ENCODE peak calls at places on chromosomes 13 and 19, in ten cellular contexts. One of them, this sample, is unnamed. For H3K4me1, the result is how much of the 10 kb centered on the place peaks cover.

GRCh38 chr19:47109541-47110375 is 3.8 kb downstream of the ZC3H4 start:
- DNase-seq in lower lobe of right lung: no peak
- DNase-seq in Caco-2: no peak
- DNase-seq in GM23248: peak
- DNase-seq in cardiac muscle cell: peak
- DNase-seq in keratinocyte: no peak
- DNase-seq in MM.1S: no peak
- DNase-seq in sigmoid colon: no peak
- DNase-seq in iPS DF 6.9: no peak
- DNase-seq in CD8-positive, alpha-beta T cell: peak
- DNase-seq in this sample: peak

GRCh38 chr13:53783466-53783865 is 754.9 kb downstream of the OLFM4 start:
- DNase-seq in lower lobe of right lung: no peak
- DNase-seq in Caco-2: no peak
- DNase-seq in GM23248: no peak
- DNase-seq in cardiac muscle cell: no peak
- DNase-seq in keratinocyte: no peak
- DNase-seq in MM.1S: no peak
- DNase-seq in sigmoid colon: no peak
- DNase-seq in iPS DF 6.9: no peak
- DNase-seq in CD8-positive, alpha-beta T cell: no peak
- DNase-seq in this sample: no peak

GRCh38 chr13:78609464-78610205 is 6.3 kb upstream of the POU4F1 start:
- DNase-seq in lower lobe of right lung: no peak
- DNase-seq in Caco-2: peak
- DNase-seq in GM23248: peak
- DNase-seq in cardiac muscle cell: no peak
- DNase-seq in keratinocyte: no peak
- DNase-seq in MM.1S: no peak
- DNase-seq in sigmoid colon: no peak
- DNase-seq in iPS DF 6.9: no peak
- DNase-seq in CD8-positive, alpha-beta T cell: no peak
- DNase-seq in this sample: no peak

GRCh38 chr13:26819067-26819466 is 58.5 kb upstream of the GPR12 start:
- DNase-seq in lower lobe of right lung: no peak
- DNase-seq in Caco-2: no peak
- DNase-seq in GM23248: no peak
- DNase-seq in cardiac muscle cell: no peak
- DNase-seq in keratinocyte: no peak
- DNase-seq in MM.1S: no peak
- DNase-seq in sigmoid colon: no peak
- DNase-seq in iPS DF 6.9: no peak
- DNase-seq in CD8-positive, alpha-beta T cell: no peak
- DNase-seq in this sample: no peak

GRCh38 chr19:48613024-48613851 is 1.6 kb downstream of the FAM83E start:
- DNase-seq in lower lobe of right lung: no peak
- DNase-seq in Caco-2: no peak
- DNase-seq in GM23248: no peak
- DNase-seq in cardiac muscle cell: no peak
- DNase-seq in keratinocyte: no peak
- DNase-seq in MM.1S: no peak
- DNase-seq in sigmoid colon: no peak
- DNase-seq in iPS DF 6.9: no peak
- DNase-seq in CD8-positive, alpha-beta T cell: no peak
- DNase-seq in this sample: no peak

GRCh38 chr19:47379398-47379938 is 30.4 kb downstream of the DHX34 start:
- DNase-seq in lower lobe of right lung: no peak
- DNase-seq in Caco-2: no peak
- DNase-seq in GM23248: no peak
- DNase-seq in cardiac muscle cell: no peak
- DNase-seq in keratinocyte: no peak
- DNase-seq in MM.1S: no peak
- DNase-seq in sigmoid colon: no peak
- DNase-seq in iPS DF 6.9: no peak
- DNase-seq in CD8-positive, alpha-beta T cell: no peak
- DNase-seq in this sample: no peak

GRCh38 chr13:25409938-25410337 is 38.2 kb downstream of the ATP8A2 start:
- DNase-seq in lower lobe of right lung: no peak
- DNase-seq in Caco-2: no peak
- DNase-seq in GM23248: no peak
- DNase-seq in cardiac muscle cell: no peak
- DNase-seq in keratinocyte: no peak
- DNase-seq in MM.1S: no peak
- DNase-seq in sigmoid colon: no peak
- DNase-seq in iPS DF 6.9: no peak
- DNase-seq in CD8-positive, alpha-beta T cell: no peak
- DNase-seq in this sample: no peak

GRCh38 chr13:108495686-108496363 is 133.6 kb upstream of the MYO16 start:
- DNase-seq in lower lobe of right lung: no peak
- DNase-seq in Caco-2: no peak
- DNase-seq in GM23248: no peak
- DNase-seq in cardiac muscle cell: peak
- DNase-seq in keratinocyte: no peak
- DNase-seq in MM.1S: no peak
- DNase-seq in sigmoid colon: no peak
- DNase-seq in iPS DF 6.9: no peak
- DNase-seq in CD8-positive, alpha-beta T cell: no peak
- DNase-seq in this sample: no peak

GRCh38 chr19:41882568-41883462 is at the start of gene ARHGEF1:
- DNase-seq in lower lobe of right lung: peak
- DNase-seq in Caco-2: peak
- DNase-seq in GM23248: peak
- DNase-seq in cardiac muscle cell: peak
- DNase-seq in keratinocyte: no peak
- DNase-seq in MM.1S: peak
- DNase-seq in sigmoid colon: peak
- DNase-seq in iPS DF 6.9: no peak
- DNase-seq in CD8-positive, alpha-beta T cell: peak
- DNase-seq in this sample: peak

GRCh38 chr13:51849145-51850101 is 4.4 kb upstream of the TMEM272 start:
- DNase-seq in lower lobe of right lung: peak
- DNase-seq in Caco-2: peak
- DNase-seq in GM23248: peak
- DNase-seq in cardiac muscle cell: peak
- DNase-seq in keratinocyte: no peak
- DNase-seq in MM.1S: no peak
- DNase-seq in sigmoid colon: no peak
- DNase-seq in iPS DF 6.9: peak
- DNase-seq in CD8-positive, alpha-beta T cell: no peak
- DNase-seq in this sample: no peak

GRCh38 chr19:40717880-40718773 is 1.2 kb downstream of the ITPKC start:
- DNase-seq in lower lobe of right lung: peak
- DNase-seq in Caco-2: peak
- DNase-seq in GM23248: peak
- DNase-seq in cardiac muscle cell: peak
- DNase-seq in keratinocyte: no peak
- DNase-seq in MM.1S: no peak
- DNase-seq in sigmoid colon: no peak
- DNase-seq in iPS DF 6.9: no peak
- DNase-seq in CD8-positive, alpha-beta T cell: no peak
- DNase-seq in this sample: no peak

GRCh38 chr13:83825676-83826075 is 56.6 kb downstream of the SLITRK1 start:
- DNase-seq in lower lobe of right lung: no peak
- DNase-seq in Caco-2: no peak
- DNase-seq in GM23248: no peak
- DNase-seq in cardiac muscle cell: no peak
- DNase-seq in keratinocyte: no peak
- DNase-seq in MM.1S: no peak
- DNase-seq in sigmoid colon: no peak
- DNase-seq in iPS DF 6.9: no peak
- DNase-seq in CD8-positive, alpha-beta T cell: no peak
- DNase-seq in this sample: no peak

GRCh38 chr13:67273001-67273400 is 42.9 kb upstream of the PCDH9 start:
- DNase-seq in lower lobe of right lung: no peak
- DNase-seq in Caco-2: no peak
- DNase-seq in GM23248: peak
- DNase-seq in cardiac muscle cell: peak
- DNase-seq in keratinocyte: no peak
- DNase-seq in MM.1S: no peak
- DNase-seq in sigmoid colon: no peak
- DNase-seq in iPS DF 6.9: no peak
- DNase-seq in CD8-positive, alpha-beta T cell: no peak
- DNase-seq in this sample: no peak

GRCh38 chr13:27634791-27635190 is 13.1 kb downstream of the POLR1D start:
- DNase-seq in lower lobe of right lung: no peak
- DNase-seq in Caco-2: no peak
- DNase-seq in GM23248: no peak
- DNase-seq in cardiac muscle cell: no peak
- DNase-seq in keratinocyte: no peak
- DNase-seq in MM.1S: no peak
- DNase-seq in sigmoid colon: no peak
- DNase-seq in iPS DF 6.9: no peak
- DNase-seq in CD8-positive, alpha-beta T cell: no peak
- DNase-seq in this sample: no peak

GRCh38 chr13:113834496-113835200 is 29.2 kb downstream of the GAS6 start:
- DNase-seq in lower lobe of right lung: peak
- DNase-seq in Caco-2: no peak
- DNase-seq in GM23248: no peak
- DNase-seq in cardiac muscle cell: no peak
- DNase-seq in keratinocyte: no peak
- DNase-seq in MM.1S: no peak
- DNase-seq in sigmoid colon: no peak
- DNase-seq in iPS DF 6.9: no peak
- DNase-seq in CD8-positive, alpha-beta T cell: no peak
- DNase-seq in this sample: no peak

GRCh38 chr13:112907916-112908315 is 61.1 kb upstream of the MCF2L start:
- DNase-seq in lower lobe of right lung: no peak
- DNase-seq in Caco-2: no peak
- DNase-seq in GM23248: no peak
- DNase-seq in cardiac muscle cell: no peak
- DNase-seq in keratinocyte: no peak
- DNase-seq in MM.1S: no peak
- DNase-seq in sigmoid colon: peak
- DNase-seq in iPS DF 6.9: no peak
- DNase-seq in CD8-positive, alpha-beta T cell: no peak
- DNase-seq in this sample: no peak

GRCh38 chr13:44895584-44895983 is 93.7 kb downstream of the NUFIP1 start:
- DNase-seq in lower lobe of right lung: no peak
- DNase-seq in Caco-2: no peak
- DNase-seq in GM23248: no peak
- DNase-seq in cardiac muscle cell: no peak
- DNase-seq in keratinocyte: no peak
- DNase-seq in MM.1S: no peak
- DNase-seq in sigmoid colon: no peak
- DNase-seq in iPS DF 6.9: no peak
- DNase-seq in CD8-positive, alpha-beta T cell: no peak
- DNase-seq in this sample: no peak
- H3K4me1 ChIP-seq in lower lobe of right lung: under half
- H3K4me1 ChIP-seq in Caco-2: under half
- H3K4me1 ChIP-seq in GM23248: under half
- H3K4me1 ChIP-seq in cardiac muscle cell: under half
- H3K4me1 ChIP-seq in keratinocyte: under half
- H3K4me1 ChIP-seq in MM.1S: under half
- H3K4me1 ChIP-seq in sigmoid colon: under half
- H3K4me1 ChIP-seq in iPS DF 6.9: under half
- H3K4me1 ChIP-seq in CD8-positive, alpha-beta T cell: under half
- H3K4me1 ChIP-seq in this sample: under half

GRCh38 chr19:35439921-35440320 is 8.1 kb upstream of the FFAR2 start:
- DNase-seq in lower lobe of right lung: no peak
- DNase-seq in Caco-2: no peak
- DNase-seq in GM23248: no peak
- DNase-seq in cardiac muscle cell: no peak
- DNase-seq in keratinocyte: no peak
- DNase-seq in MM.1S: no peak
- DNase-seq in sigmoid colon: no peak
- DNase-seq in iPS DF 6.9: no peak
- DNase-seq in CD8-positive, alpha-beta T cell: no peak
- DNase-seq in this sample: no peak
- H3K4me1 ChIP-seq in lower lobe of right lung: under half
- H3K4me1 ChIP-seq in Caco-2: under half
- H3K4me1 ChIP-seq in GM23248: under half
- H3K4me1 ChIP-seq in cardiac muscle cell: under half
- H3K4me1 ChIP-seq in keratinocyte: under half
- H3K4me1 ChIP-seq in MM.1S: under half
- H3K4me1 ChIP-seq in sigmoid colon: under half
- H3K4me1 ChIP-seq in iPS DF 6.9: under half
- H3K4me1 ChIP-seq in CD8-positive, alpha-beta T cell: under half
- H3K4me1 ChIP-seq in this sample: under half

DNA sequence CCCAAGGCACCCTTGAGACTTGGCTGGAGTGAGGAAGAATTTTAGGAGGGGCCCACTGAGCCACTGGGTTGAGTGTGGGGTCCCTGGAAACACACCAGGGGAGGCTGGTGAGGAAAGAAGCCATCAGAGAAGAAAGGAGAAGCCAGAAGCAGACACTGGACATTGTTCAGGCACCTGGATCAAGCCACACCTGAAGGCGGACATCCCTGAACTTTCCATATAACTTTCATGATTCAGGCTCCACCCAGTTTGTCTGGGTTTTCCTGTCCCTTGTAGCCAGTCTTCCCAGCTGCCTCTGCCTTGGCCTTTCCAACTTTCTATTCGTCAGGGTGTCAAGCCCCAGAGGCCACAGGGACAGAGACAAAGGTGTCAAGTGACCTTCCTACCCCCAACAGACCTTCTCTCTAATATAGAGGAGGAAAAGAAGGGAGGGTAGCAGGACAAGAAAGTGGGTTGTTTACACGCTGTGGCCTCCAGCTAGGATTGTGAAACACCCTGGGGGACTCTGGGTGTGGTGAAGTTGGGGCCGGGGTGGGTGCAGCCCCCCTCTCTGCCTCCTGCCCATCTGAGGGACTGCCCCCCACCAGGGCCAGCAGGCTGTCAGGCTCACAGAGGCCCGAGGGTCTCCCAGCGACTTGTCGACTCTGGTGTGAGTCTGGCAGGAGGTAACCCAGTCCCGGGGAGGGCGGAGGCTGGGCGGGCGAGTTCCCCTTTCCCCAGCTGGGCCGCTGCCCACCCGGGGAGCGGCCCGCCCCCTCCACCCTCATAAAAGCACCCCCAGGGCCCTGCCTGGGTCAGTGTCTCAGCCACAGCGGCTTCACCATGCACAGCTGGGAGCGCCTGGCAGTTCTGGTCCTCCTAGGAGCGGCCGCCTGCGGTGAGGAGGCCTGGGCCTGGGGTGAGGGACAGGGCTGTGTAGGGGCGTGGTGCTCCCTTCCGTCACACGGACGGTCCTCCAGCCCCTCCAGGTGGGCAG is at the start of gene CFD:
- DNase-seq in lower lobe of right lung: peak
- DNase-seq in Caco-2: no peak
- DNase-seq in GM23248: peak
- DNase-seq in cardiac muscle cell: no peak
- DNase-seq in keratinocyte: no peak
- DNase-seq in MM.1S: no peak
- DNase-seq in sigmoid colon: peak
- DNase-seq in iPS DF 6.9: no peak
- DNase-seq in CD8-positive, alpha-beta T cell: no peak
- DNase-seq in this sample: no peak
- H3K4me1 ChIP-seq in lower lobe of right lung: under half
- H3K4me1 ChIP-seq in Caco-2: under half
- H3K4me1 ChIP-seq in GM23248: under half
- H3K4me1 ChIP-seq in cardiac muscle cell: under half
- H3K4me1 ChIP-seq in keratinocyte: under half
- H3K4me1 ChIP-seq in MM.1S: under half
- H3K4me1 ChIP-seq in sigmoid colon: under half
- H3K4me1 ChIP-seq in iPS DF 6.9: under half
- H3K4me1 ChIP-seq in CD8-positive, alpha-beta T cell: under half
- H3K4me1 ChIP-seq in this sample: under half

GRCh38 chr13:76668141-76668540 is 218.1 kb downstream of the KCTD12 start:
- DNase-seq in lower lobe of right lung: no peak
- DNase-seq in Caco-2: no peak
- DNase-seq in GM23248: no peak
- DNase-seq in cardiac muscle cell: no peak
- DNase-seq in keratinocyte: no peak
- DNase-seq in MM.1S: no peak
- DNase-seq in sigmoid colon: no peak
- DNase-seq in iPS DF 6.9: no peak
- DNase-seq in CD8-positive, alpha-beta T cell: no peak
- DNase-seq in this sample: no peak
- H3K4me1 ChIP-seq in lower lobe of right lung: under half
- H3K4me1 ChIP-seq in Caco-2: under half
- H3K4me1 ChIP-seq in GM23248: under half
- H3K4me1 ChIP-seq in cardiac muscle cell: under half
- H3K4me1 ChIP-seq in keratinocyte: under half
- H3K4me1 ChIP-seq in MM.1S: under half
- H3K4me1 ChIP-seq in sigmoid colon: under half
- H3K4me1 ChIP-seq in iPS DF 6.9: under half
- H3K4me1 ChIP-seq in CD8-positive, alpha-beta T cell: under half
- H3K4me1 ChIP-seq in this sample: under half

This sample was measured in CD4-positive, CD25-positive, alpha-beta regulatory T cell.